ENCODE peak calls at places on chromosomes 4 and X, in four cellular contexts. K is lung, J is MCF 10A, M is ovary. T is an unnamed sample.

GRCh38 chr4:75630932-75631320 is 598 bp upstream of the CDKL2 start:
- DNase-seq in K (no peak), J (no peak), M (no peak), T (no peak)

GRCh38 chrX:23902419-23902818 is 5.3 kb downstream of the APOO start:
- DNase-seq in K (no peak), M (no peak), J (peak; percentile 66), T (peak; percentile 68)

GRCh38 chr4:6494431-6495295 is 22.2 kb upstream of the PPP2R2C start:
- DNase-seq in J (no peak), M (no peak), K (peak; percentile 26), T (no peak)

GRCh38 chr4:14445882-14446281 is 556.4 kb upstream of the CPEB2 start:
- DNase-seq in J (peak; percentile 83), M (no peak), K (no peak), T (peak; percentile 90)

GRCh38 chr4:131370846-131371245 is 1778.2 kb upstream of the PCDH10 start:
- DNase-seq in M (no peak), K (no peak), J (peak; percentile 22), T (peak; percentile 51)

GRCh38 chr4:180617203-180617602 is 1626.0 kb upstream of the TENM3 start:
- DNase-seq in M (no peak), J (peak; percentile 42), K (no peak), T (no peak)

GRCh38 chrX:138150709-138151108 is 560.8 kb downstream of the FGF13 start:
- DNase-seq in J (peak; percentile 11), K (no peak), M (no peak), T (peak; percentile 0)

GRCh38 chrX:40174594-40175415 is 77.0 kb upstream of the BCOR start:
- DNase-seq in M (peak; percentile 58), K (no peak), J (no peak), T (peak; percentile 41)

GRCh38 chrX:14363719-14364118 is 165.6 kb upstream of the GLRA2 start:
- DNase-seq in J (no peak), M (no peak), K (no peak), T (peak; percentile 50)

GRCh38 chr4:73832651-73833237 is 3.7 kb upstream of the CXCL6 start:
- DNase-seq in M (no peak), K (no peak), J (no peak), T (peak; percentile 22)

GRCh38 chr4:101114936-101115372 is 232.4 kb downstream of the PPP3CA start:
- DNase-seq in M (no peak), K (no peak), J (peak; percentile 24), T (peak; percentile 72)

GRCh38 chrX:10828640-10829039 is 208.3 kb upstream of the MID1 start:
- DNase-seq in K (no peak), J (no peak), M (no peak), T (no peak)

GRCh38 chrX:140091276-140091886 is 126.1 kb upstream of the CXorf66 start:
- DNase-seq in J (peak; percentile 8), K (no peak), M (no peak), T (peak; percentile 1)

GRCh38 chr4:55545133-55545532 is 1.6 kb downstream of the CLOCK start:
- DNase-seq in K (no peak), M (no peak), J (peak; percentile 52), T (peak; percentile 54)

GRCh38 chr4:26052663-26053534 is 138.9 kb downstream of the SMIM20 start:
- DNase-seq in M (no peak), K (no peak), J (no peak), T (no peak)

GRCh38 chr4:138367942-138368341 is 125.8 kb upstream of the SLC7A11 start:
- DNase-seq in M (no peak), K (no peak), J (no peak), T (no peak)

GRCh38 chrX:46849933-46850332 is 13.1 kb downstream of the RP2 start:
- DNase-seq in K (no peak), M (no peak), J (no peak), T (peak; percentile 28)

GRCh38 chr4:175789632-175790031 is 22.4 kb downstream of the GPM6A start:
- DNase-seq in M (no peak), K (no peak), J (no peak), T (no peak)

GRCh38 chr4:108172780-108173598 is 4.3 kb upstream of the LEF1 start:
- DNase-seq in J (no peak), K (no peak), M (peak; percentile 39), T (peak; percentile 25)

GRCh38 chr4:75327804-75328512 is 186.2 kb downstream of the RCHY1 start:
- DNase-seq in K (no peak), M (no peak), J (peak; percentile 1), T (no peak)

GRCh38 chr4:25477251-25477650 is 100.2 kb downstream of the ANAPC4 start:
- DNase-seq in K (no peak), J (no peak), M (no peak), T (no peak)

GRCh38 chrX:52988985-52989917 is 30.9 kb upstream of the FAM156A start:
- DNase-seq in M (no peak), K (no peak), J (peak; percentile 27), T (peak; percentile 75)

GRCh38 chrX:22969416-22969815 is 30.3 kb upstream of the DDX53 start:
- DNase-seq in M (no peak), K (no peak), J (no peak), T (no peak)

GRCh38 chr4:16893141-16893571 is 5.3 kb downstream of the LDB2 start:
- DNase-seq in J (no peak), M (no peak), K (no peak), T (no peak)

GRCh38 chrX:30015440-30015839 is 199.9 kb upstream of the MAGEB2 start:
- DNase-seq in K (no peak), J (no peak), M (no peak), T (no peak)

GRCh38 chr4:174365018-174365587 is 81.4 kb downstream of the CEP44 start:
- DNase-seq in M (no peak), K (no peak), J (peak; percentile 54), T (peak; percentile 49)

GRCh38 chrX:145751943-145752342 is 65.7 kb upstream of the SLITRK2 start:
- DNase-seq in J (peak; percentile 81), M (no peak), K (no peak), T (peak; percentile 1)

GRCh38 chrX:20361081-20361889 is 94.6 kb upstream of the RPS6KA3 start:
- DNase-seq in K (peak; percentile 45), M (no peak), J (peak; percentile 21), T (peak; percentile 40)

GRCh38 chrX:15497865-15498264 is 2.7 kb upstream of the BMX start:
- DNase-seq in M (no peak), K (peak; percentile 56), J (peak; percentile 77), T (peak; percentile 55)

GRCh38 chrX:66162331-66162822 is 1.7 kb upstream of the HEPH start:
- DNase-seq in J (peak; percentile 7), M (no peak), K (no peak), T (peak; percentile 23)

GRCh38 chrX:13015536-13016236 is 28.7 kb downstream of the FAM9C start:
- DNase-seq in J (no peak), M (no peak), K (no peak), T (no peak)

DNA sequence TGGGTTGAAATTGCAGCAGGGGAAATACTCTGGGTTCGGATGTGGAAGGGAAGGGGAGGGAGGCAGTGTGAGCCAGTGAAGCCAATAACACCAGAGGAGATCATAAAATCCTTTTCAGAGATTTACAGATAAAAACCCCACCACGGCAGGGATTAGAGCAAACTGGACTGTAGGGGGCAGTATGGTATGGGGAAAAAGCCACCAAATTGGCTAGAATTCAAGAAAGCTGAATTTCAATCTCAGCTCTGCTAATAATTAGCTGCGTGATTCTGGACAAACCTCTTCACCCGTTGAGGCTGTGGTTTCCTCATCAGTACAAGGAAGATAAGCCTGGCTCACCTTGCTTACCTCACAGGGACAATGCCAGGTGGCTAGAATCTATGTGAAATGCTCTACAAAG is 108.1 kb downstream of the ATG4A start:
- DNase-seq in K (no peak), M (peak; percentile 13), J (peak; percentile 41), T (peak; percentile 43)
- TF ChIP-seq CTCF in K (peak; percentile 1), M (no peak), J (peak; percentile 45), T (peak; percentile 52)

GRCh38 chrX:108022491-108023089 is 22.3 kb upstream of the VSIG1 start:
- DNase-seq in K (no peak), J (no peak), M (no peak), T (peak; percentile 19)

GRCh38 chrX:108018659-108019381 is 26.0 kb upstream of the VSIG1 start:
- DNase-seq in K (no peak), J (no peak), M (no peak), T (peak; percentile 5)

GRCh38 chrX:108025954-108026616 is 18.8 kb upstream of the VSIG1 start:
- DNase-seq in M (no peak), K (no peak), J (no peak), T (no peak)

GRCh38 chrX:108019382-108019857 is 25.4 kb upstream of the VSIG1 start:
- DNase-seq in J (no peak), M (no peak), K (no peak), T (no peak)

DNA sequence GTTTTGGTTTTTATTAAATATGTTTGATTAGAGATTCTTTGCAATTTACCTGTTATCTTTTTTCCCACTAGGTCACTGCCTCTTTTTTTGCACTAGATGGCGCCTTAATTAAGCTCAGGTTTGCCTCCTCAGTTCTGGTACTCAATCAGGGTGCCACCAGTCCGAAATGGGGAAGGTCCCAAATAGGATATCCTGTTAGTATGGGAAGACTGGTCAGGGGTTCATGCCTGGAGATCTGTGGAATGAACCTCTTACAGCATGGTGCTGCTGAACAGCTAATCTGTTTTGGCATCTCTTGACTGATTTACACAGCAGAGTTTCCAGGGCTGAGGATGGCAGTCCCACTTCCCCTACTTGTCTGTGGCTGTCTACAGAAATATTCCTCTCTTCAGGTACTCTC is 24.2 kb upstream of the VSIG1 start:
- DNase-seq in J (peak; percentile 44), M (no peak), K (no peak), T (peak; percentile 31)
- TF ChIP-seq CTCF in J (peak; percentile 54), M (no peak), K (peak; percentile 5), T (peak; percentile 60)

GRCh38 chrX:70979136-70979762 is 48.4 kb upstream of the SLC7A3 start:
- DNase-seq in J (peak; percentile 25), M (no peak), K (no peak), T (peak; percentile 28)
- TF ChIP-seq CTCF in J (peak; percentile 27), M (no peak), K (no peak), T (peak; percentile 48)

GRCh38 chrX:113873056-113873455 is 710.8 kb upstream of the HTR2C start:
- DNase-seq in K (no peak), J (no peak), M (no peak), T (no peak)
- TF ChIP-seq CTCF in K (no peak), J (no peak), M (no peak), T (no peak)

GRCh38 chr4:8900588-8900987 is 28.9 kb upstream of the HMX1 start:
- DNase-seq in K (no peak), M (no peak), J (no peak), T (no peak)
- TF ChIP-seq CTCF in K (no peak), M (no peak), J (no peak), T (no peak)

GRCh38 chrX:136272325-136272724 is 21.1 kb upstream of the MAP7D3 start:
- DNase-seq in K (no peak), M (no peak), J (peak; percentile 27), T (no peak)
- TF ChIP-seq CTCF in K (no peak), M (no peak), J (no peak), T (no peak)